ENCODE peak calls at places on chromosomes 16 and 17, in five cellular contexts. K is SHP77; J is stimulated activated naive B cell treated with anti-CD40 and anti-IgM and Interleukin-4, amounts not matched to agents 10 μg/mL and 1 μg/mL and 100 μg/mL, for 72 hours; D is Kasumi-1; C is skeletal muscle cell. V is an unnamed sample.

GRCh38 chr16:53714080-53715050 is 10.4 kb downstream of the FTO start:
- DNase-seq in K (no peak), D (no peak), C (peak), J (no peak), V (peak)

GRCh38 chr16:88005148-88005547 is 53.9 kb downstream of the BANP start:
- DNase-seq in D (peak), K (no peak), J (no peak), C (no peak), V (no peak)

GRCh38 chr16:57007530-57007929 is 18.2 kb downstream of the NLRC5 start:
- DNase-seq in K (no peak), J (no peak), C (no peak), D (no peak), V (no peak)

GRCh38 chr17:28549274-28550132 is 2.9 kb downstream of the UNC119 start:
- DNase-seq in K (no peak), D (peak), C (no peak), J (peak), V (no peak)

GRCh38 chr17:42322382-42323267 is 34.3 kb downstream of the STAT5A start:
- DNase-seq in K (peak), C (peak), J (peak), D (peak), V (peak)

GRCh38 chr17:79991924-79992656 is 43.6 kb downstream of the TBC1D16 start:
- DNase-seq in C (no peak), J (no peak), D (no peak), K (peak), V (peak)

GRCh38 chr16:24668481-24669001 is 60.9 kb upstream of the TNRC6A start:
- DNase-seq in J (peak), D (no peak), K (no peak), C (peak), V (no peak)

GRCh38 chr17:49473900-49474751 is 21.0 kb upstream of the NGFR start:
- DNase-seq in C (no peak), J (no peak), K (no peak), D (no peak), V (no peak)

GRCh38 chr17:32519769-32520701 is 33.2 kb downstream of the CDK5R1 start:
- DNase-seq in D (no peak), J (peak), K (peak), C (no peak), V (no peak)

GRCh38 chr17:82406131-82406671 is 11.9 kb upstream of the HEXD start:
- DNase-seq in C (no peak), D (no peak), K (no peak), J (no peak), V (no peak)

GRCh38 chr16:2969545-2970521 is 685 bp downstream of the PAQR4 start:
- DNase-seq in J (peak), K (no peak), C (no peak), D (peak), V (no peak)

GRCh38 chr16:47967374-47967773 is 188.4 kb downstream of the ABCC12 start:
- DNase-seq in D (no peak), K (no peak), J (no peak), C (no peak), V (no peak)

GRCh38 chr16:89191033-89191900 is 9.1 kb downstream of the SLC22A31 start:
- DNase-seq in D (no peak), J (no peak), C (no peak), K (no peak), V (no peak)

GRCh38 chr17:16171613-16172012 is 43.7 kb downstream of the NCOR1 start:
- DNase-seq in J (no peak), D (no peak), C (no peak), K (peak), V (no peak)

GRCh38 chr16:8905795-8906591 is 23.8 kb downstream of the LITAFD start:
- DNase-seq in J (no peak), C (no peak), K (no peak), D (no peak), V (no peak)

GRCh38 chr17:37792787-37793186 is 47.9 kb upstream of the HNF1B start:
- DNase-seq in J (no peak), D (no peak), K (no peak), C (no peak), V (no peak)

GRCh38 chr17:52157161-52157560 is 1.4 kb downstream of the CA10 start:
- DNase-seq in C (no peak), D (no peak), K (no peak), J (no peak), V (no peak)

GRCh38 chr17:36722903-36723263 is 121.5 kb downstream of the MRM1 start:
- DNase-seq in D (no peak), K (no peak), C (no peak), J (no peak), V (no peak)

GRCh38 chr17:33014751-33015150 is 23.1 kb downstream of the SPACA3 start:
- DNase-seq in D (no peak), K (no peak), C (no peak), J (no peak), V (no peak)

GRCh38 chr17:1362964-1363363 is 37.1 kb downstream of the YWHAE start:
- DNase-seq in D (peak), J (peak), C (no peak), K (no peak), V (no peak)

GRCh38 chr16:46768809-46769208 is 20.7 kb upstream of the MYLK3 start:
- DNase-seq in K (peak), D (no peak), C (no peak), J (no peak), V (peak)

GRCh38 chr17:50240876-50241275 is 33.4 kb upstream of the TMEM92 start:
- DNase-seq in D (no peak), K (no peak), J (no peak), C (no peak), V (no peak)

GRCh38 chr16:49700222-49700927 is 155.5 kb downstream of the ZNF423 start:
- DNase-seq in C (no peak), J (no peak), D (no peak), K (no peak), V (no peak)

GRCh38 chr16:77169650-77170236 is 21.2 kb upstream of the MON1B start:
- DNase-seq in C (no peak), D (peak), J (no peak), K (peak), V (peak)

GRCh38 chr16:3607634-3608033 is 3.8 kb downstream of the SLX4 start:
- DNase-seq in C (no peak), D (no peak), J (no peak), K (no peak), V (no peak)

GRCh38 chr16:9980981-9981380 is 201.2 kb downstream of the GRIN2A start:
- DNase-seq in J (no peak), D (no peak), K (no peak), C (no peak), V (no peak)

GRCh38 chr17:16027708-16028584 is 28.3 kb downstream of the TTC19 start:
- DNase-seq in K (no peak), C (peak), J (peak), D (peak), V (no peak)

GRCh38 chr16:89360760-89361435 is 129.5 kb downstream of the ANKRD11 start:
- DNase-seq in C (no peak), D (peak), J (peak), K (no peak), V (no peak)

GRCh38 chr17:80348551-80349436 is 66.2 kb upstream of the ENDOV start:
- DNase-seq in J (peak), K (no peak), C (peak), D (peak), V (no peak)

V was measured in NCI-H1092.